ENCODE peak calls at places on chromosome 12, in five cellular contexts. J is PC-3, A is H9, T is brain microvascular endothelial cell, B is pancreas. I is an unnamed sample.

GRCh38 chr12:67827820-67828383 is 161.3 kb upstream of the IFNG-AS1 start:
- DNase-seq in J (peak; percentile 95), A (no peak), T (peak; percentile 98), B (no peak), I (no peak)

GRCh38 chr12:68350753-68351152 is 18.6 kb upstream of the MDM1 start:
- DNase-seq in J (peak; percentile 15), A (no peak), T (peak; percentile 38), B (no peak), I (no peak)

GRCh38 chr12:47609806-47610205 is 96.0 kb downstream of the RPAP3 start:
- DNase-seq in J (no peak), A (no peak), T (no peak), B (no peak), I (no peak)

GRCh38 chr12:124321040-124321481 is 26.2 kb downstream of the RFLNA start:
- DNase-seq in J (peak; percentile 81), A (peak; percentile 85), T (peak; percentile 57), B (peak; percentile 48), I (peak; percentile 82)

GRCh38 chr12:75404231-75404630 is 13.3 kb downstream of the GLIPR1L2 start:
- DNase-seq in J (no peak), A (no peak), T (no peak), B (no peak), I (no peak)

GRCh38 chr12:89863968-89864367 is 155.3 kb upstream of the ATP2B1 start:
- DNase-seq in J (no peak), A (no peak), T (no peak), B (no peak), I (no peak)

GRCh38 chr12:127257366-127257935 is 1009.5 kb upstream of the TMEM132C start:
- DNase-seq in J (peak; percentile 50), A (no peak), T (peak; percentile 45), B (no peak), I (no peak)

GRCh38 chr12:117101953-117102833 is 3.0 kb upstream of the TESC start:
- DNase-seq in J (no peak), A (no peak), T (no peak), B (no peak), I (no peak)

GRCh38 chr12:78406776-78407335 is 457.7 kb upstream of the SYT1 start:
- DNase-seq in J (no peak), A (no peak), T (peak; percentile 22), B (no peak), I (no peak)

GRCh38 chr12:65748332-65748731 is 76.0 kb upstream of the HMGA2 start:
- DNase-seq in J (no peak), A (no peak), T (no peak), B (no peak), I (no peak)

GRCh38 chr12:63319386-63319785 is 168.4 kb upstream of the AVPR1A start:
- DNase-seq in J (peak; percentile 81), A (no peak), T (peak; percentile 56), B (no peak), I (no peak)

GRCh38 chr12:21912318-21912717 is 28.9 kb downstream of the ABCC9 start:
- DNase-seq in J (peak; percentile 88), A (no peak), T (peak; percentile 6), B (no peak), I (no peak)

GRCh38 chr12:101328917-101329316 is 49.0 kb downstream of the UTP20 start:
- DNase-seq in J (no peak), A (no peak), T (no peak), B (no peak), I (no peak)

GRCh38 chr12:2335517-2335916 is 282.7 kb downstream of the CACNA1C start:
- DNase-seq in J (no peak), A (no peak), T (no peak), B (no peak), I (no peak)

GRCh38 chr12:2960432-2960956 is 1.3 kb downstream of the TEAD4 start:
- DNase-seq in J (peak; percentile 41), A (peak; percentile 48), T (peak; percentile 36), B (peak; percentile 19), I (no peak)

GRCh38 chr12:22374499-22374898 is 40.0 kb upstream of the ST8SIA1 start:
- DNase-seq in J (no peak), A (no peak), T (no peak), B (no peak), I (no peak)

GRCh38 chr12:77925536-77926108 is 94.9 kb downstream of the NAV3 start:
- DNase-seq in J (peak; percentile 90), A (peak; percentile 90), T (peak; percentile 97), B (peak; percentile 58), I (peak; percentile 72)

GRCh38 chr12:41061189-41061588 is 126.9 kb upstream of the PDZRN4 start:
- DNase-seq in J (no peak), A (no peak), T (no peak), B (no peak), I (no peak)

GRCh38 chr12:69935651-69936100 is 110.6 kb downstream of the MYRFL start:
- DNase-seq in J (no peak), A (no peak), T (no peak), B (no peak), I (no peak)

GRCh38 chr12:53198470-53199110 is 8.5 kb downstream of the ITGB7 start:
- DNase-seq in J (no peak), A (no peak), T (no peak), B (no peak), I (no peak)

GRCh38 chr12:40376533-40377267 is 151.9 kb downstream of the LRRK2 start:
- DNase-seq in J (no peak), A (no peak), T (no peak), B (no peak), I (no peak)

GRCh38 chr12:79983492-79983891 is 48.6 kb upstream of the PPP1R12A start:
- DNase-seq in J (peak; percentile 97), A (no peak), T (peak; percentile 18), B (no peak), I (no peak)

GRCh38 chr12:55718020-55718419 is 2.2 kb upstream of the RDH5 start:
- DNase-seq in J (no peak), A (peak; percentile 72), T (no peak), B (no peak), I (no peak)

GRCh38 chr12:112876506-112876905 is 30.3 kb upstream of the OAS1 start:
- DNase-seq in J (no peak), A (no peak), T (no peak), B (no peak), I (no peak)

GRCh38 chr12:69900720-69901131 is 75.7 kb downstream of the MYRFL start:
- DNase-seq in J (peak; percentile 86), A (peak; percentile 74), T (peak; percentile 66), B (peak; percentile 54), I (peak; percentile 75)

GRCh38 chr12:97921957-97922722 is 459.5 kb downstream of the RMST start:
- DNase-seq in J (no peak), A (no peak), T (peak; percentile 2), B (no peak), I (no peak)

DNA sequence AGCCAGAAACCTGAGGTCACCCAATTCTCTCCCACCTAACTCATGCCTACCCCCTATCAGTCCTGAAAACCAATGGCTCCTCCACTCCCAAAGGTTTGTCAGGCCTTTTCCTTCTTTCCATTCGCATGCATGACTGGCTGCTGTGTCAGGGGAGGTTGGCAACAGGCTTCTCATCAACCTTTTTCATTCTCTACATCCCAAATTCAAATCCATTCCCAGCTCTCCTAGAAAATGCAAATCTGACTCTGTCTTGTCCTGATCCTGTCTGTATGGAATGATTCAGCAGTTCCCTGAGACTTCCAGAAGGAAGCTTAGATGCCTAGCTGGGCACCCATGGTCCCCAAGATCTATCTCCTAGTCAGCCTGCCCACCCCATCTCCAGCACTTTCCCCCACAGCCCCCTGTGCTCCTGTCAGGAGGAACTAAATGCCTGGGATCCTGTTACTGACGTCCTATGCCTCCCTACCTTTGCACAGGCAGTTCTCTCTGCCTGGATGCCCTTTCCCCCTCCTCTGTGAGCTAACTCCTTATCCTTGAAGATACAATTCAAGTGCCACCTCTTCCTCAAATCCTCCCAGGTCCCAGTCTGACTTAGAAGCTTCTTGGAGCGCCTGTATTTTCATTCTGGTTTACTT is 5.1 kb upstream of the CTDSP2 start:
- DNase-seq in J (no peak), A (no peak), T (no peak), B (no peak), I (no peak)
- H3K27ac ChIP-seq in J (no peak overlapping the region), A (no peak overlapping the region), T (no peak overlapping the region), B (no peak overlapping the region), I (peak overlapping the region; percentile 84)

GRCh38 chr12:44314007-44314500 is 478.2 kb downstream of the TMEM117 start:
- DNase-seq in J (peak; percentile 40), A (no peak), T (no peak), B (no peak), I (no peak)

GRCh38 chr12:44313188-44313587 is 477.3 kb downstream of the TMEM117 start:
- DNase-seq in J (no peak), A (no peak), T (no peak), B (no peak), I (no peak)

GRCh38 chr12:44317651-44318126 is 481.8 kb downstream of the TMEM117 start:
- DNase-seq in J (peak; percentile 57), A (peak; percentile 64), T (peak; percentile 3), B (no peak), I (no peak)
- TF ChIP-seq CTCF in J (peak; percentile 64), A (peak; percentile 72), T (peak; percentile 68), B (no peak), I (peak; percentile 9)

GRCh38 chr12:96321941-96322340 is 78.3 kb downstream of the CDK17 start:
- DNase-seq in J (no peak), A (no peak), T (no peak), B (no peak), I (no peak)

GRCh38 chr12:96327346-96327745 is 72.9 kb downstream of the CDK17 start:
- DNase-seq in J (no peak), A (no peak), T (no peak), B (no peak), I (no peak)

GRCh38 chr12:96326628-96327227 is 73.5 kb downstream of the CDK17 start:
- DNase-seq in J (no peak), A (no peak), T (no peak), B (no peak), I (no peak)

GRCh38 chr12:96322720-96323119 is 77.5 kb downstream of the CDK17 start:
- DNase-seq in J (no peak), A (no peak), T (no peak), B (no peak), I (no peak)

DNA sequence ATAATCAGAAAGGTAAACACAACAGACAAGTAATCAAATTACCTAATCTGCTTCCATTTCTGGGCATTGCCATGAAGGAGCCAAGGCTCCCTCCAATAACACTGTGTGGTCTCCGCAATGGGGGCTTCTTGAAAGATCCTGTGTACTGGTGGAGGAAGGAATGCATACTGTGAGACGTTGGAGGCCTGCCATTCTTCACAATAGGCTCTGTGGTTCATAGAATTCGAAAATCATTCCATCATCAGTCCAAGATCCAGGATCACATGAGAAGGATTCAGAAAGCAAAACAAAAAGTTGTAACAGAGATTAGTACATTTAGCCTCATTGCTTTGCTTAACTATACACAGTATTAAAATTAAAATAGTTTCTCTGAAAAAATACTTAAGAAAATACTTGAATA is 76.3 kb downstream of the CDK17 start:
- DNase-seq in J (no peak), A (no peak), T (no peak), B (no peak), I (no peak)
- H3K27ac ChIP-seq in J (no peak overlapping the region), A (no peak overlapping the region), T (no peak overlapping the region), B (no peak overlapping the region), I (no peak overlapping the region)

DNA sequence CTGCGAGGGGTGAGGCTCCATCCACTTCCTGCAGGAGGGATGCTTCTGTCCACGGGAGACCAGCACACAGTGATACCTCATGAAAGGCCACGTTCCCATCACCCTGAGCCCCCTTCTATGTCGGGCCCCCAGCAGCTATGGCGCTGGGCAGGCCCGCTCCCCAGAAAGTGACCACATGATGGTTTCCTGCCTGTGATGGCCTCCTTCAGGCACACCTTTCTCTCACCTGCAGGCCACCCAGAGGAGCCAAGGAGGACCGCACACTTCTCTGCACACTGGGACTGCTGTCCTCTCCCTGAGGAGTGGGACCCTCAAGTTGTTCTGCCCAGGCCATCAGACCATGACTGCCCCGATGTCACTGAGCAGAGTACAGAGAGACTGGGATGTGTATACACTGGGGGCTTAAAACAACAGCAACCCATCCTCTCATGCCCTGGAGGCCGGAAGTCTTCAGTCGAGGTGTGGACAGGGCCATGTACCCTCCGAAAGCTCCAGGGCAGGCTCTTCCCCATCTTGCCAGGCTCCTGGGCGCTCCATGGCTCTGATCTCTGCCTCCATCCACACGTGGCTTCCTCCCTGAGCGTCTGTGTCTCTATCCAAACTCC is 158.9 kb downstream of the PIWIL1 start:
- DNase-seq in J (no peak), A (no peak), T (no peak), B (no peak), I (no peak)
- TF ChIP-seq CTCF in J (no peak), A (no peak), T (no peak), B (no peak), I (no peak)

I was measured in stomach.